ENCODE peak calls at places on chromosomes 6 and 20, in five cellular contexts. One of them, this sample, is unnamed.

GRCh38 chr6:3876131-3876530 is 27.0 kb downstream of the FAM50B start:
- DNase-seq in anterior cingulate cortex: no peak
- DNase-seq in T follicular helper cell: no peak
- DNase-seq in PC-3: no peak
- DNase-seq in cardiac muscle cell: peak
- DNase-seq in this sample: no peak

GRCh38 chr6:32369678-32370077 is 2.0 kb downstream of the TSBP1 start:
- DNase-seq in anterior cingulate cortex: no peak
- DNase-seq in T follicular helper cell: no peak
- DNase-seq in PC-3: peak
- DNase-seq in cardiac muscle cell: peak
- DNase-seq in this sample: no peak

GRCh38 chr6:73515204-73516101 is 5.4 kb downstream of the EEF1A1 start:
- DNase-seq in anterior cingulate cortex: peak
- DNase-seq in T follicular helper cell: peak
- DNase-seq in PC-3: peak
- DNase-seq in cardiac muscle cell: peak
- DNase-seq in this sample: peak

GRCh38 chr6:167696261-167696660 is 130.4 kb upstream of the AFDN start:
- DNase-seq in anterior cingulate cortex: no peak
- DNase-seq in T follicular helper cell: no peak
- DNase-seq in PC-3: no peak
- DNase-seq in cardiac muscle cell: no peak
- DNase-seq in this sample: no peak

GRCh38 chr6:40997256-40997957 is 41.6 kb downstream of the UNC5CL start:
- DNase-seq in anterior cingulate cortex: no peak
- DNase-seq in T follicular helper cell: no peak
- DNase-seq in PC-3: peak
- DNase-seq in cardiac muscle cell: peak
- DNase-seq in this sample: no peak

GRCh38 chr20:45097485-45098095 is 3.3 kb downstream of the KCNS1 start:
- DNase-seq in anterior cingulate cortex: no peak
- DNase-seq in T follicular helper cell: no peak
- DNase-seq in PC-3: no peak
- DNase-seq in cardiac muscle cell: peak
- DNase-seq in this sample: no peak

GRCh38 chr6:31270788-31271640 is 878 bp downstream of the HLA-C start:
- DNase-seq in anterior cingulate cortex: no peak
- DNase-seq in T follicular helper cell: peak
- DNase-seq in PC-3: peak
- DNase-seq in cardiac muscle cell: peak
- DNase-seq in this sample: peak

GRCh38 chr20:57708694-57709673 is 831 bp downstream of the PMEPA1 start:
- DNase-seq in anterior cingulate cortex: no peak
- DNase-seq in T follicular helper cell: peak
- DNase-seq in PC-3: no peak
- DNase-seq in cardiac muscle cell: peak
- DNase-seq in this sample: no peak

GRCh38 chr20:50136822-50137599 is 16.5 kb downstream of the PEDS1 start:
- DNase-seq in anterior cingulate cortex: no peak
- DNase-seq in T follicular helper cell: no peak
- DNase-seq in PC-3: peak
- DNase-seq in cardiac muscle cell: no peak
- DNase-seq in this sample: no peak

GRCh38 chr6:48813821-48814220 is 649.2 kb downstream of the MMUT start:
- DNase-seq in anterior cingulate cortex: no peak
- DNase-seq in T follicular helper cell: no peak
- DNase-seq in PC-3: no peak
- DNase-seq in cardiac muscle cell: peak
- DNase-seq in this sample: no peak

GRCh38 chr6:4287811-4288244 is 152.5 kb upstream of the ECI2 start:
- DNase-seq in anterior cingulate cortex: no peak
- DNase-seq in T follicular helper cell: no peak
- DNase-seq in PC-3: no peak
- DNase-seq in cardiac muscle cell: no peak
- DNase-seq in this sample: peak

GRCh38 chr6:144170044-144170443 is 19.7 kb downstream of the STX11 start:
- DNase-seq in anterior cingulate cortex: no peak
- DNase-seq in T follicular helper cell: no peak
- DNase-seq in PC-3: no peak
- DNase-seq in cardiac muscle cell: no peak
- DNase-seq in this sample: no peak

GRCh38 chr6:170449231-170449630 is 103.9 kb downstream of the PSMB1 start:
- DNase-seq in anterior cingulate cortex: no peak
- DNase-seq in T follicular helper cell: no peak
- DNase-seq in PC-3: no peak
- DNase-seq in cardiac muscle cell: no peak
- DNase-seq in this sample: no peak

GRCh38 chr6:150492941-150493340 is 106.7 kb upstream of the PLEKHG1 start:
- DNase-seq in anterior cingulate cortex: no peak
- DNase-seq in T follicular helper cell: no peak
- DNase-seq in PC-3: peak
- DNase-seq in cardiac muscle cell: peak
- DNase-seq in this sample: no peak

GRCh38 chr20:40442181-40442963 is 246.7 kb downstream of the MAFB start:
- DNase-seq in anterior cingulate cortex: no peak
- DNase-seq in T follicular helper cell: no peak
- DNase-seq in PC-3: no peak
- DNase-seq in cardiac muscle cell: peak
- DNase-seq in this sample: no peak

GRCh38 chr20:14685179-14685578 is 347.8 kb upstream of the FLRT3 start:
- DNase-seq in anterior cingulate cortex: no peak
- DNase-seq in T follicular helper cell: no peak
- DNase-seq in PC-3: no peak
- DNase-seq in cardiac muscle cell: no peak
- DNase-seq in this sample: no peak

GRCh38 chr6:52734072-52734471 is 29.2 kb downstream of the GSTA2 start:
- DNase-seq in anterior cingulate cortex: no peak
- DNase-seq in T follicular helper cell: no peak
- DNase-seq in PC-3: no peak
- DNase-seq in cardiac muscle cell: no peak
- DNase-seq in this sample: no peak

GRCh38 chr6:31870385-31870921 is 7.8 kb upstream of the NEU1 start:
- DNase-seq in anterior cingulate cortex: no peak
- DNase-seq in T follicular helper cell: no peak
- DNase-seq in PC-3: no peak
- DNase-seq in cardiac muscle cell: no peak
- DNase-seq in this sample: no peak

GRCh38 chr6:122869437-122870024 is 80.5 kb downstream of the SMPDL3A start:
- DNase-seq in anterior cingulate cortex: peak
- DNase-seq in T follicular helper cell: no peak
- DNase-seq in PC-3: peak
- DNase-seq in cardiac muscle cell: peak
- DNase-seq in this sample: peak

This sample was measured in cerebellar cortex.